ENCODE peak calls at places on chromosome 3, in five cellular contexts. One of them, this sample, is unnamed.

GRCh38 chr3:39378092-39378491 is 5.1 kb upstream of the SLC25A38 start:
- DNase-seq in vagina: no peak
- DNase-seq in heart right ventricle: no peak
- DNase-seq in HCT116: peak
- DNase-seq in mesendoderm: peak
- DNase-seq in this sample: no peak

GRCh38 chr3:119418641-119419040 is 44.8 kb downstream of the TMEM39A start:
- DNase-seq in HCT116: no peak
- DNase-seq in heart right ventricle: no peak
- DNase-seq in mesendoderm: peak
- DNase-seq in vagina: no peak
- DNase-seq in this sample: no peak

GRCh38 chr3:133663569-133664313 is 2.0 kb upstream of the TOPBP1 start:
- DNase-seq in HCT116: peak
- DNase-seq in vagina: no peak
- DNase-seq in heart right ventricle: no peak
- DNase-seq in mesendoderm: peak
- DNase-seq in this sample: peak

GRCh38 chr3:29354894-29355293 is 74.0 kb downstream of the RBMS3 start:
- DNase-seq in vagina: no peak
- DNase-seq in mesendoderm: no peak
- DNase-seq in HCT116: no peak
- DNase-seq in heart right ventricle: no peak
- DNase-seq in this sample: no peak

GRCh38 chr3:170809021-170809974 is 60.7 kb downstream of the RPL22L1 start:
- DNase-seq in heart right ventricle: peak
- DNase-seq in mesendoderm: peak
- DNase-seq in vagina: no peak
- DNase-seq in HCT116: peak
- DNase-seq in this sample: peak

GRCh38 chr3:170563712-170564423 is 22.0 kb downstream of the SLC7A14 start:
- DNase-seq in heart right ventricle: no peak
- DNase-seq in vagina: no peak
- DNase-seq in mesendoderm: no peak
- DNase-seq in HCT116: no peak
- DNase-seq in this sample: no peak

GRCh38 chr3:53254190-53254809 is 1.5 kb downstream of the TKT start:
- DNase-seq in vagina: no peak
- DNase-seq in mesendoderm: no peak
- DNase-seq in HCT116: no peak
- DNase-seq in heart right ventricle: no peak
- DNase-seq in this sample: no peak

GRCh38 chr3:155944081-155944480 is 73.6 kb downstream of the GMPS start:
- DNase-seq in vagina: no peak
- DNase-seq in heart right ventricle: no peak
- DNase-seq in mesendoderm: no peak
- DNase-seq in HCT116: no peak
- DNase-seq in this sample: no peak

GRCh38 chr3:110420158-110420641 is 651.4 kb upstream of the NECTIN3 start:
- DNase-seq in vagina: no peak
- DNase-seq in mesendoderm: peak
- DNase-seq in heart right ventricle: no peak
- DNase-seq in HCT116: peak
- DNase-seq in this sample: no peak

DNA sequence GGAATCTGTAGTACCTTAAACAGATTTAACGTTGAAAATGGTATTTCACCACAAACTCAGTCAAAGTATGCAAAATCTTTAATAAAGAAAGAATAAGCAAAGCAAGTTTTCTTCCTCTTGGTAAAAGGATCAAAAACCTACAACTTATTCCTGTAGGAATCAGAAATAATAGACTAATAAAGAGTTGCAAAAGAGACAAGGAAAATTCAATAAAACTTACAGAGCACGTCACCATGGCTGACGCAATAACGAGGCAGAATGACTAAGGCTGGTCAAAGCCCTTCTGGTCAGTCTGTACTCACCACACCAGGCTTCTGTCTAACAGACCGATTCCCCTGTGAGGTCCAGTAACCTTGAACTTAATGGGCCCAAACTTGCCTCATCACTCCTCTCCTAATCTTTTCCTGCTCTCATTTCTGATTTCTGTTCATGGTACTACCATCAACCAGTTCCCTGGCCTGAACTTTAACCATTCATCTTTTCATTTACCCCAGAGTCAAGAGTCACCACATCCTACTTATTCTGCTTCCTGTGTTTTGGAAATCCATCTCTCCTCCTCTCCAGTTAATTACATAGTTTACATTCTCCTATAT is 5.0 kb downstream of the MASP1 start:
- DNase-seq in vagina: no peak
- DNase-seq in HCT116: no peak
- DNase-seq in heart right ventricle: no peak
- DNase-seq in mesendoderm: no peak
- DNase-seq in this sample: no peak
- H3K27ac ChIP-seq in vagina: peak
- H3K27ac ChIP-seq in HCT116: no peak
- H3K27ac ChIP-seq in heart right ventricle: no peak
- H3K27ac ChIP-seq in mesendoderm: no peak
- H3K27ac ChIP-seq in this sample: no peak

DNA sequence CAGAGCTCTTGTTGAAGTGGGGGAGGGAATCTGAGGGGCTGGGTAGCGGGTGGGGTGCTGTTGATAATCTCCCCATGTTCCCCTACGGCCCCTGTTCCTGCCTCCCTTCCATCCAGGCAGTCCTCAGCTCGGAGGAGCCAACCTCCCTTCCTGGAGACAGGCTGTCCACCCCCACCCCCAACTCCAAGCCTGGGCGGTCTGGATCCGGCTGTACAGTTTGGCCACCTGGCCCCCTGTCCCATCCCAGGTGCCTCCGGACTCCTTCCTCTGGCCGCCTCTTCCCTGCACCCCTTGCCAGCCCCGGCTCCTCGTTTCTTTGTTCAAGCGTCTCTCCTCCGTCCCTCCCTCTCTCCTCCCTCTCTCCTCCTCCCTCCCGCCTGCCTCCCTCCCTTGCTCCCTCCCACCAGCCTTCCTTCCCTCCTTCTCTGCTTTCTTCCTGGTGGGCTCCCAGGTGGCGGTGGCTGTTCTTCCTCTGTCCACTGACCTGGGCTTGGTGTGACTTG is 1.9 kb downstream of the SEMA3F start:
- DNase-seq in vagina: no peak
- DNase-seq in mesendoderm: no peak
- DNase-seq in heart right ventricle: no peak
- DNase-seq in HCT116: no peak
- DNase-seq in this sample: no peak
- H3K27ac ChIP-seq in vagina: peak
- H3K27ac ChIP-seq in mesendoderm: no peak
- H3K27ac ChIP-seq in heart right ventricle: peak
- H3K27ac ChIP-seq in HCT116: no peak
- H3K27ac ChIP-seq in this sample: peak

GRCh38 chr3:151328298-151329036 is 882 bp downstream of the P2RY13 start:
- DNase-seq in HCT116: no peak
- DNase-seq in vagina: no peak
- DNase-seq in mesendoderm: no peak
- DNase-seq in heart right ventricle: no peak
- DNase-seq in this sample: no peak
- H3K27ac ChIP-seq in HCT116: no peak
- H3K27ac ChIP-seq in vagina: no peak
- H3K27ac ChIP-seq in mesendoderm: no peak
- H3K27ac ChIP-seq in heart right ventricle: no peak
- H3K27ac ChIP-seq in this sample: peak

GRCh38 chr3:45464336-45464809 is 76.0 kb downstream of the LARS2 start:
- DNase-seq in mesendoderm: peak
- DNase-seq in HCT116: no peak
- DNase-seq in vagina: no peak
- DNase-seq in heart right ventricle: peak
- DNase-seq in this sample: no peak

GRCh38 chr3:45468326-45468725 is 80.0 kb downstream of the LARS2 start:
- DNase-seq in vagina: no peak
- DNase-seq in HCT116: no peak
- DNase-seq in heart right ventricle: no peak
- DNase-seq in mesendoderm: no peak
- DNase-seq in this sample: no peak

GRCh38 chr3:45465192-45465591 is 76.8 kb downstream of the LARS2 start:
- DNase-seq in vagina: no peak
- DNase-seq in HCT116: no peak
- DNase-seq in mesendoderm: no peak
- DNase-seq in heart right ventricle: no peak
- DNase-seq in this sample: no peak

GRCh38 chr3:45462522-45463262 is 74.3 kb downstream of the LARS2 start:
- DNase-seq in vagina: no peak
- DNase-seq in heart right ventricle: no peak
- DNase-seq in HCT116: no peak
- DNase-seq in mesendoderm: no peak
- DNase-seq in this sample: no peak
- H3K27ac ChIP-seq in vagina: no peak
- H3K27ac ChIP-seq in heart right ventricle: no peak
- H3K27ac ChIP-seq in HCT116: no peak
- H3K27ac ChIP-seq in mesendoderm: no peak
- H3K27ac ChIP-seq in this sample: no peak

GRCh38 chr3:47991341-47991740 is 24.9 kb downstream of the MAP4 start:
- DNase-seq in mesendoderm: no peak
- DNase-seq in heart right ventricle: no peak
- DNase-seq in HCT116: no peak
- DNase-seq in vagina: no peak
- DNase-seq in this sample: no peak

GRCh38 chr3:47980795-47981194 is 35.4 kb downstream of the MAP4 start:
- DNase-seq in HCT116: no peak
- DNase-seq in mesendoderm: no peak
- DNase-seq in vagina: no peak
- DNase-seq in heart right ventricle: no peak
- DNase-seq in this sample: no peak

GRCh38 chr3:47989981-47990440 is 26.2 kb downstream of the MAP4 start:
- DNase-seq in mesendoderm: peak
- DNase-seq in HCT116: peak
- DNase-seq in heart right ventricle: peak
- DNase-seq in vagina: peak
- DNase-seq in this sample: peak

GRCh38 chr3:47984089-47984759 is 32.0 kb downstream of the MAP4 start:
- DNase-seq in HCT116: peak
- DNase-seq in vagina: no peak
- DNase-seq in heart right ventricle: no peak
- DNase-seq in mesendoderm: peak
- DNase-seq in this sample: no peak

DNA sequence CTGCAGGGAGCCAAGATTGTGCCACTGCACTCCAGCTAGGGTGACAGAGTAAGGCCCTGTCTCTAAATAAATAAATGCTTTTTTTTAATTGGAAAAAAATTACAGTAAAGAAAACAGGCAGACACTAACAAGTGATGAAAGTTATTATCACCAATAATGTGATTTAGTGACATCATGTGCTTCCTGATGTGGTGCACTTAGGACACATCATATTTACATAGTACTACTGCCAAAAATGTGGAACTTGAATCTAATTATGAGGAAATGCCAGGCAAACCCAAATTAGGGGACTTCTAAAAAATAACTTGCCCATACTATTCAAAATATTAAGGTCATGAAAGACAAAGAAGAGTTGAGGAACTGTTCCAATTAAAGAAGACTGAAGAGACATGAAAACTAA is 30.8 kb downstream of the MAP4 start:
- DNase-seq in HCT116: no peak
- DNase-seq in heart right ventricle: no peak
- DNase-seq in mesendoderm: no peak
- DNase-seq in vagina: no peak
- DNase-seq in this sample: no peak
- H3K27ac ChIP-seq in HCT116: no peak
- H3K27ac ChIP-seq in heart right ventricle: no peak
- H3K27ac ChIP-seq in mesendoderm: no peak
- H3K27ac ChIP-seq in vagina: peak
- H3K27ac ChIP-seq in this sample: no peak

DNA sequence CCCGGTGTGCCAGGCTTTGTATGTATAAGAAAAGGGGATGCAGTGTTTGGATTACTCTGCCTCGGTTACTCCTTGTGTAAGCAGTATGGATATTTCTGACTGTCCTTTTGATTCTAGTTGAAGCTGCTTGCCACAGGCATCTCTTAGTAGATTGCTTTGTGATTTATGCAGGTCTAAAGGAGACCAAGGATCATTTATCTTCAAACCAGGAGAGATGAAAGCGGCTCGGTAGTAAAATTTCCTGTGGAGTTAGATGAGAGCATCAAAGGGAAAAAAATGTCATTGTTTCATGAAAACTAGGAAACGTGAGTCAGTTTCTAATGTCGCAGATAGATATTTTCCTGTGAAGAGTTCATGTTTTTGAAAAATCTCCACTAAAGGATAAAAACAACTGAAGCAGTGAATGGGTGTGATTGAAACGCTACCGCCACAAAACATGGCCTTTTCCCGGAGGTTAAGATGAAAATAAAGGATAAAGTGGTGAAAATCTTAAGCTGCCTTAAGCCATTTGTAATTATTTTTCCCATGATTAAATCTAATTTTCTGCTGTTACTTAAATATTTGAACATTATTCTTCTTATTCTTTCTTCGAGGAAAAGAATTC is 254.1 kb upstream of the TBL1XR1 start:
- DNase-seq in HCT116: no peak
- DNase-seq in mesendoderm: no peak
- DNase-seq in heart right ventricle: no peak
- DNase-seq in vagina: no peak
- DNase-seq in this sample: no peak
- H3K27ac ChIP-seq in HCT116: no peak
- H3K27ac ChIP-seq in mesendoderm: no peak
- H3K27ac ChIP-seq in heart right ventricle: no peak
- H3K27ac ChIP-seq in vagina: peak
- H3K27ac ChIP-seq in this sample: peak

GRCh38 chr3:196096382-196096953 is 14.6 kb upstream of the TFRC start:
- DNase-seq in HCT116: no peak
- DNase-seq in mesendoderm: no peak
- DNase-seq in heart right ventricle: peak
- DNase-seq in vagina: no peak
- DNase-seq in this sample: no peak
- H3K27ac ChIP-seq in HCT116: no peak
- H3K27ac ChIP-seq in mesendoderm: no peak
- H3K27ac ChIP-seq in heart right ventricle: peak
- H3K27ac ChIP-seq in vagina: no peak
- H3K27ac ChIP-seq in this sample: no peak